ENCODE peak calls at places on chromosomes 2 and 18, in six cellular contexts. One of them, this sample, is unnamed.

GRCh38 chr18:48663931-48664847 is 125.4 kb downstream of the CTIF start:
- DNase-seq in H1: peak
- DNase-seq in IMR-90: peak
- DNase-seq in H9: peak
- DNase-seq in trophoblast cell: peak
- DNase-seq in mesenchymal stem cell: peak
- DNase-seq in this sample: peak

GRCh38 chr2:81481242-81481993 is 1176.9 kb upstream of the LRRTM1 start:
- DNase-seq in H1: no peak
- DNase-seq in IMR-90: no peak
- DNase-seq in H9: peak
- DNase-seq in trophoblast cell: peak
- DNase-seq in mesenchymal stem cell: no peak
- DNase-seq in this sample: no peak

GRCh38 chr2:152330235-152330866 is 4.6 kb upstream of the FMNL2 start:
- DNase-seq in H1: no peak
- DNase-seq in IMR-90: no peak
- DNase-seq in H9: no peak
- DNase-seq in trophoblast cell: peak
- DNase-seq in mesenchymal stem cell: no peak
- DNase-seq in this sample: no peak

GRCh38 chr2:240456607-240457222 is 21.3 kb downstream of the GPC1 start:
- DNase-seq in H1: no peak
- DNase-seq in IMR-90: no peak
- DNase-seq in H9: no peak
- DNase-seq in trophoblast cell: peak
- DNase-seq in mesenchymal stem cell: no peak
- DNase-seq in this sample: no peak

GRCh38 chr2:170396799-170397459 is 219.0 kb downstream of the MYO3B start:
- DNase-seq in H1: no peak
- DNase-seq in IMR-90: peak
- DNase-seq in H9: no peak
- DNase-seq in trophoblast cell: peak
- DNase-seq in mesenchymal stem cell: peak
- DNase-seq in this sample: no peak

GRCh38 chr2:232473467-232473890 is 14.2 kb downstream of the ECEL1 start:
- DNase-seq in H1: no peak
- DNase-seq in IMR-90: no peak
- DNase-seq in H9: no peak
- DNase-seq in trophoblast cell: no peak
- DNase-seq in mesenchymal stem cell: peak
- DNase-seq in this sample: no peak

GRCh38 chr2:241901500-241902351 is 32.2 kb downstream of the RTP5 start:
- DNase-seq in H1: peak
- DNase-seq in IMR-90: no peak
- DNase-seq in H9: peak
- DNase-seq in trophoblast cell: peak
- DNase-seq in mesenchymal stem cell: peak
- DNase-seq in this sample: no peak

GRCh38 chr2:233380132-233381012 is 26.1 kb downstream of the DGKD start:
- DNase-seq in H1: no peak
- DNase-seq in IMR-90: peak
- DNase-seq in H9: no peak
- DNase-seq in trophoblast cell: no peak
- DNase-seq in mesenchymal stem cell: no peak
- DNase-seq in this sample: no peak

GRCh38 chr18:26480897-26481795 is 67.2 kb downstream of the KCTD1 start:
- DNase-seq in H1: no peak
- DNase-seq in IMR-90: peak
- DNase-seq in H9: no peak
- DNase-seq in trophoblast cell: peak
- DNase-seq in mesenchymal stem cell: peak
- DNase-seq in this sample: no peak

GRCh38 chr2:66775730-66776422 is 341.0 kb downstream of the MEIS1 start:
- DNase-seq in H1: no peak
- DNase-seq in IMR-90: no peak
- DNase-seq in H9: no peak
- DNase-seq in trophoblast cell: no peak
- DNase-seq in mesenchymal stem cell: no peak
- DNase-seq in this sample: no peak

GRCh38 chr18:7303751-7304370 is 73.0 kb downstream of the LRRC30 start:
- DNase-seq in H1: no peak
- DNase-seq in IMR-90: no peak
- DNase-seq in H9: no peak
- DNase-seq in trophoblast cell: peak
- DNase-seq in mesenchymal stem cell: no peak
- DNase-seq in this sample: no peak

GRCh38 chr18:32425466-32425865 is 45.2 kb downstream of the GAREM1 start:
- DNase-seq in H1: no peak
- DNase-seq in IMR-90: peak
- DNase-seq in H9: no peak
- DNase-seq in trophoblast cell: peak
- DNase-seq in mesenchymal stem cell: peak
- DNase-seq in this sample: no peak

GRCh38 chr2:15967415-15968279 is 27.3 kb downstream of the MYCN start:
- DNase-seq in H1: no peak
- DNase-seq in IMR-90: no peak
- DNase-seq in H9: no peak
- DNase-seq in trophoblast cell: peak
- DNase-seq in mesenchymal stem cell: no peak
- DNase-seq in this sample: no peak

GRCh38 chr18:56662902-56663301 is 11.7 kb downstream of the WDR7 start:
- DNase-seq in H1: no peak
- DNase-seq in IMR-90: no peak
- DNase-seq in H9: no peak
- DNase-seq in trophoblast cell: no peak
- DNase-seq in mesenchymal stem cell: no peak
- DNase-seq in this sample: no peak

GRCh38 chr18:48866028-48866733 is 84.6 kb downstream of the SMAD7 start:
- DNase-seq in H1: no peak
- DNase-seq in IMR-90: peak
- DNase-seq in H9: no peak
- DNase-seq in trophoblast cell: no peak
- DNase-seq in mesenchymal stem cell: no peak
- DNase-seq in this sample: no peak

GRCh38 chr2:121099329-121100318 is 185.4 kb downstream of the TFCP2L1 start:
- DNase-seq in H1: no peak
- DNase-seq in IMR-90: no peak
- DNase-seq in H9: peak
- DNase-seq in trophoblast cell: no peak
- DNase-seq in mesenchymal stem cell: no peak
- DNase-seq in this sample: no peak

GRCh38 chr2:126714191-126714965 is 58.4 kb downstream of the GYPC start:
- DNase-seq in H1: no peak
- DNase-seq in IMR-90: no peak
- DNase-seq in H9: no peak
- DNase-seq in trophoblast cell: no peak
- DNase-seq in mesenchymal stem cell: no peak
- DNase-seq in this sample: no peak

GRCh38 chr2:14587119-14587518 is 45.4 kb upstream of the LRATD1 start:
- DNase-seq in H1: no peak
- DNase-seq in IMR-90: peak
- DNase-seq in H9: no peak
- DNase-seq in trophoblast cell: peak
- DNase-seq in mesenchymal stem cell: no peak
- DNase-seq in this sample: no peak

GRCh38 chr18:70659026-70659726 is 370.3 kb downstream of the SOCS6 start:
- DNase-seq in H1: no peak
- DNase-seq in IMR-90: peak
- DNase-seq in H9: no peak
- DNase-seq in trophoblast cell: peak
- DNase-seq in mesenchymal stem cell: no peak
- DNase-seq in this sample: no peak

GRCh38 chr2:105369009-105369408 is 29.8 kb downstream of the FHL2 start:
- DNase-seq in H1: no peak
- DNase-seq in IMR-90: no peak
- DNase-seq in H9: no peak
- DNase-seq in trophoblast cell: no peak
- DNase-seq in mesenchymal stem cell: no peak
- DNase-seq in this sample: no peak

GRCh38 chr2:98422449-98422848 is 22.2 kb upstream of the INPP4A start:
- DNase-seq in H1: no peak
- DNase-seq in IMR-90: no peak
- DNase-seq in H9: no peak
- DNase-seq in trophoblast cell: no peak
- DNase-seq in mesenchymal stem cell: no peak
- DNase-seq in this sample: no peak

GRCh38 chr2:11473604-11474440 is 7.9 kb upstream of the E2F6 start:
- DNase-seq in H1: no peak
- DNase-seq in IMR-90: no peak
- DNase-seq in H9: no peak
- DNase-seq in trophoblast cell: no peak
- DNase-seq in mesenchymal stem cell: no peak
- DNase-seq in this sample: peak

GRCh38 chr2:224085246-224085645 is 46.2 kb upstream of the SERPINE2 start:
- DNase-seq in H1: no peak
- DNase-seq in IMR-90: peak
- DNase-seq in H9: no peak
- DNase-seq in trophoblast cell: no peak
- DNase-seq in mesenchymal stem cell: peak
- DNase-seq in this sample: no peak

GRCh38 chr18:27136208-27136535 is 48.9 kb downstream of the CHST9 start:
- DNase-seq in H1: no peak
- DNase-seq in IMR-90: no peak
- DNase-seq in H9: peak
- DNase-seq in trophoblast cell: no peak
- DNase-seq in mesenchymal stem cell: peak
- DNase-seq in this sample: no peak

GRCh38 chr2:188291142-188291616 is 495 bp upstream of the GULP1 start:
- DNase-seq in H1: no peak
- DNase-seq in IMR-90: peak
- DNase-seq in H9: no peak
- DNase-seq in trophoblast cell: peak
- DNase-seq in mesenchymal stem cell: peak
- DNase-seq in this sample: no peak
- H2BK5ac ChIP-seq in H1: peak
- H2BK5ac ChIP-seq in IMR-90: peak
- H2BK5ac ChIP-seq in H9: no peak
- H2BK5ac ChIP-seq in trophoblast cell: peak
- H2BK5ac ChIP-seq in mesenchymal stem cell: peak
- H2BK5ac ChIP-seq in this sample: peak

GRCh38 chr2:31299547-31299946 is 65.6 kb downstream of the EHD3 start:
- DNase-seq in H1: no peak
- DNase-seq in IMR-90: no peak
- DNase-seq in H9: no peak
- DNase-seq in trophoblast cell: no peak
- DNase-seq in mesenchymal stem cell: no peak
- DNase-seq in this sample: no peak

GRCh38 chr2:31302940-31303563 is 69.1 kb downstream of the EHD3 start:
- DNase-seq in H1: no peak
- DNase-seq in IMR-90: no peak
- DNase-seq in H9: no peak
- DNase-seq in trophoblast cell: no peak
- DNase-seq in mesenchymal stem cell: no peak
- DNase-seq in this sample: no peak

GRCh38 chr2:31300309-31300708 is 66.4 kb downstream of the EHD3 start:
- DNase-seq in H1: no peak
- DNase-seq in IMR-90: no peak
- DNase-seq in H9: no peak
- DNase-seq in trophoblast cell: no peak
- DNase-seq in mesenchymal stem cell: no peak
- DNase-seq in this sample: no peak

GRCh38 chr2:31304831-31305230 is 70.9 kb downstream of the EHD3 start:
- DNase-seq in H1: no peak
- DNase-seq in IMR-90: no peak
- DNase-seq in H9: no peak
- DNase-seq in trophoblast cell: no peak
- DNase-seq in mesenchymal stem cell: no peak
- DNase-seq in this sample: no peak
- H2AFZ ChIP-seq in H1: no peak
- H2AFZ ChIP-seq in IMR-90: no peak
- H2AFZ ChIP-seq in H9: no peak
- H2AFZ ChIP-seq in trophoblast cell: no peak
- H2AFZ ChIP-seq in mesenchymal stem cell: no peak
- H2AFZ ChIP-seq in this sample: no peak

DNA sequence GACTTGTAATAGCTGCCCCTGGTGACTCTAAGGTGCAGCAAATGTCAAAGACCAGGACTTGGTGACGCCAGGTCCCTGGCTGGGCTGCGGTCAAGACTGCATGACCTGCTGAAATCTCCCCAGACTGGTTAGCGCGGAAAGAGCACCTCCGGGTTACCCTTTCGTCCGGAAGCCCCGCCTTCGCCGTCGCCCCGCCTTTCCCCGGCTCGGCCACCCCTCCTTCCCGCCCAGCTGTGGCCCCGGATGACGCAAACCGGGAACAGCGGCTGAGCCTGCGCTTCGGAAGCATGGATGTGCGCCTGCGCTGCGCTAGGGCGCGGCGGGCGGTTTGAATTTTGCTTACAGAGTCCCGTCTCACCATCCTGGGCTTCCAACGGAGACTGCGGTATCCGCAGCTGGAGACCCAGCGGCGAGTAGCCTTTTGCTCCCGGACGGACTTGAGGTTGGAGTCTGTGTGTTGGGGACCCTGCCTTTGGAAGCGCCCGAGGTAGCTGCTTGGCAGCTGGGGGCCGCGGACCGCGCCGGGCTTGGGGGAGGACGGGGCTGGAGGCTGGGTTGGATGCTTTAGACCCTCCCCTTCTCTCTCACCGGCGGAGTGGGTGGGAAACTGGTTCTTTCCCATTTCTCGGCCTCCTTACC is at the start of gene SKA1:
- DNase-seq in H1: peak
- DNase-seq in IMR-90: peak
- DNase-seq in H9: peak
- DNase-seq in trophoblast cell: peak
- DNase-seq in mesenchymal stem cell: peak
- DNase-seq in this sample: peak
- H2BK5ac ChIP-seq in H1: peak
- H2BK5ac ChIP-seq in IMR-90: peak
- H2BK5ac ChIP-seq in H9: no peak
- H2BK5ac ChIP-seq in trophoblast cell: peak
- H2BK5ac ChIP-seq in mesenchymal stem cell: no peak
- H2BK5ac ChIP-seq in this sample: peak

DNA sequence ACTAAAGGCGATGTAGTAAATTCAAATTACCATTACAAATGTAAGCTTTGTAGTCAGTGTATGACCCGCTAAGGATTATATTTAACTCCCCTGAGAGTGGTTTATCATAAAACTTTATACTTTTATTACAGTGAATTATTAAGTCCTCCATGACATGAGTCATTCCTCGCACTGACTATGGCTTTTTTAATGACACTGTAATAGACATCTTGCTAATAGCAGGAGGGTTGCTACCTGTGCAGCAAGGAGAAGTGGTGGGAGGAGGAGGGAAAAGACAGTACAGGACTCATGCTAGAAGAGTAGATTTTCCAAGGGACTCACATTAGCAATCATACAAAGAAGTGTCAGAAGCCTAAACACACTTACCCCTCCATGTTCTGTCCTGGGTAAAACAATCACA is 556.1 kb downstream of the BCL11A start:
- DNase-seq in H1: no peak
- DNase-seq in IMR-90: no peak
- DNase-seq in H9: no peak
- DNase-seq in trophoblast cell: no peak
- DNase-seq in mesenchymal stem cell: no peak
- DNase-seq in this sample: no peak
- H2AFZ ChIP-seq in H1: no peak
- H2AFZ ChIP-seq in IMR-90: no peak
- H2AFZ ChIP-seq in H9: no peak
- H2AFZ ChIP-seq in trophoblast cell: no peak
- H2AFZ ChIP-seq in mesenchymal stem cell: no peak
- H2AFZ ChIP-seq in this sample: no peak

GRCh38 chr2:221572821-221573429 is 821 bp upstream of the EPHA4 start:
- DNase-seq in H1: no peak
- DNase-seq in IMR-90: peak
- DNase-seq in H9: peak
- DNase-seq in trophoblast cell: peak
- DNase-seq in mesenchymal stem cell: peak
- DNase-seq in this sample: peak
- H2BK5ac ChIP-seq in H1: peak
- H2BK5ac ChIP-seq in IMR-90: peak
- H2BK5ac ChIP-seq in H9: no peak
- H2BK5ac ChIP-seq in trophoblast cell: peak
- H2BK5ac ChIP-seq in mesenchymal stem cell: peak
- H2BK5ac ChIP-seq in this sample: peak